ENCODE peak calls at places on chromosomes 11 and 22, in ten cellular contexts. P is T47D; E is RPMI8226; H is neural progenitor cell; Q is T-helper 22 cell; R is NCI-H510A; Z is caudate nucleus; T is stimulated activated CD8-positive, alpha-beta memory T cell treated with anti-CD3 and anti-CD28 coated beads, Interleukin-15, amount 100 ng/mL, for 1 hour; M is activated CD8-positive, alpha-beta T cell treated with anti-CD3 and anti-CD28 coated beads, Interleukin-2, amount 10 ng/mL, durations not matched to agents 7 days and 5 days; I is body of pancreas. L is an unnamed sample.

GRCh38 chr22:17411213-17411612 is 42.0 kb downstream of the CECR2 start:
- DNase-seq in P (no peak), E (no peak), H (no peak), Q (no peak), R (no peak), Z (no peak), T (no peak), M (no peak), I (no peak), L (no peak)

GRCh38 chr22:48236261-48236660 is 1473.8 kb downstream of the TBC1D22A start:
- DNase-seq in P (no peak), E (no peak), H (no peak), Q (no peak), R (no peak), Z (no peak), T (no peak), M (no peak), I (no peak), L (no peak)

GRCh38 chr11:57172031-57172430 is 9.7 kb upstream of the LRRC55 start:
- DNase-seq in P (no peak), E (no peak), H (no peak), Q (no peak), R (no peak), Z (no peak), T (no peak), M (no peak), I (no peak), L (no peak)

GRCh38 chr22:28171135-28171534 is 252.1 kb upstream of the PITPNB start:
- DNase-seq in P (no peak), E (no peak), H (peak), Q (no peak), R (no peak), Z (no peak), T (no peak), M (no peak), I (no peak), L (no peak)

GRCh38 chr11:6413791-6414231 is 5.1 kb downstream of the APBB1 start:
- DNase-seq in P (no peak), E (no peak), H (no peak), Q (peak), R (no peak), Z (peak), T (no peak), M (peak), I (no peak), L (no peak)

GRCh38 chr11:46728659-46729040 is 9.6 kb downstream of the F2 start:
- DNase-seq in P (no peak), E (no peak), H (no peak), Q (no peak), R (no peak), Z (no peak), T (no peak), M (no peak), I (no peak), L (no peak)

GRCh38 chr11:8192016-8192895 is 23.4 kb upstream of the RIC3 start:
- DNase-seq in P (peak), E (peak), H (peak), Q (no peak), R (no peak), Z (peak), T (peak), M (peak), I (peak), L (peak)

GRCh38 chr11:132793831-132794230 is 738.5 kb downstream of the OPCML start:
- DNase-seq in P (no peak), E (no peak), H (no peak), Q (no peak), R (no peak), Z (no peak), T (no peak), M (no peak), I (no peak), L (no peak)

GRCh38 chr11:47950396-47950795 is 30.0 kb upstream of the PTPRJ start:
- DNase-seq in P (no peak), E (peak), H (no peak), Q (no peak), R (no peak), Z (no peak), T (peak), M (peak), I (no peak), L (no peak)

GRCh38 chr22:45774016-45774670 is 102.5 kb downstream of the ATXN10 start:
- DNase-seq in P (no peak), E (no peak), H (no peak), Q (no peak), R (no peak), Z (no peak), T (no peak), M (no peak), I (no peak), L (no peak)

GRCh38 chr11:36509265-36509664 is 807 bp downstream of the TRAF6 start:
- DNase-seq in P (no peak), E (peak), H (peak), Q (peak), R (no peak), Z (no peak), T (no peak), M (no peak), I (no peak), L (peak)

GRCh38 chr11:46333129-46333947 is 13.9 kb upstream of the DGKZ start:
- DNase-seq in P (no peak), E (no peak), H (peak), Q (no peak), R (no peak), Z (no peak), T (no peak), M (no peak), I (no peak), L (peak)

GRCh38 chr11:69636512-69636866 is 4.5 kb upstream of the CCND1 start:
- DNase-seq in P (peak), E (no peak), H (peak), Q (no peak), R (peak), Z (peak), T (no peak), M (no peak), I (peak), L (peak)

GRCh38 chr11:88535916-88536547 is 198.5 kb upstream of the CTSC start:
- DNase-seq in P (no peak), E (no peak), H (no peak), Q (no peak), R (no peak), Z (no peak), T (no peak), M (no peak), I (no peak), L (no peak)

GRCh38 chr11:11969380-11970215 is 38.8 kb downstream of the DKK3 start:
- DNase-seq in P (no peak), E (no peak), H (no peak), Q (no peak), R (no peak), Z (peak), T (no peak), M (no peak), I (no peak), L (no peak)

GRCh38 chr11:41201156-41201555 is 258.3 kb downstream of the LRRC4C start:
- DNase-seq in P (peak), E (peak), H (peak), Q (no peak), R (no peak), Z (peak), T (no peak), M (no peak), I (no peak), L (peak)

GRCh38 chr11:1047576-1048156 is 11.1 kb upstream of the MUC6 start:
- DNase-seq in P (no peak), E (no peak), H (no peak), Q (no peak), R (no peak), Z (no peak), T (no peak), M (no peak), I (no peak), L (no peak)

GRCh38 chr11:78961186-78961782 is 386.6 kb upstream of the NARS2 start:
- DNase-seq in P (peak), E (peak), H (peak), Q (no peak), R (peak), Z (no peak), T (no peak), M (no peak), I (peak), L (peak)

GRCh38 chr11:69922015-69922595 is 102.9 kb upstream of the FGF3 start:
- DNase-seq in P (no peak), E (no peak), H (no peak), Q (no peak), R (no peak), Z (no peak), T (no peak), M (no peak), I (no peak), L (peak)

GRCh38 chr22:45804986-45805325 is 133.3 kb downstream of the ATXN10 start:
- DNase-seq in P (no peak), E (no peak), H (no peak), Q (no peak), R (no peak), Z (no peak), T (no peak), M (no peak), I (no peak), L (no peak)

GRCh38 chr11:118886681-118887111 is 3.0 kb downstream of the CXCR5 start:
- DNase-seq in P (no peak), E (peak), H (no peak), Q (no peak), R (no peak), Z (no peak), T (no peak), M (no peak), I (no peak), L (no peak)

GRCh38 chr11:2271327-2272240 is 1.2 kb upstream of the ASCL2 start:
- DNase-seq in P (no peak), E (no peak), H (no peak), Q (no peak), R (no peak), Z (no peak), T (no peak), M (no peak), I (no peak), L (no peak)

GRCh38 chr22:22461111-22461510 is 47.4 kb downstream of the ZNF280B start:
- DNase-seq in P (no peak), E (no peak), H (no peak), Q (no peak), R (no peak), Z (no peak), T (no peak), M (no peak), I (no peak), L (no peak)

GRCh38 chr11:43359432-43359818 is 705 bp downstream of the TTC17 start:
- DNase-seq in P (no peak), E (peak), H (no peak), Q (no peak), R (no peak), Z (peak), T (no peak), M (peak), I (no peak), L (no peak)

GRCh38 chr22:35467788-35468187 is 67.8 kb downstream of the MCM5 start:
- DNase-seq in P (peak), E (no peak), H (peak), Q (no peak), R (peak), Z (peak), T (no peak), M (no peak), I (peak), L (no peak)

GRCh38 chr22:33515733-33516297 is 404.5 kb downstream of the LARGE1 start:
- DNase-seq in P (no peak), E (no peak), H (no peak), Q (no peak), R (peak), Z (no peak), T (no peak), M (no peak), I (no peak), L (no peak)

GRCh38 chr11:14622241-14622954 is 21.2 kb upstream of the PDE3B start:
- DNase-seq in P (no peak), E (no peak), H (no peak), Q (no peak), R (no peak), Z (no peak), T (no peak), M (no peak), I (no peak), L (no peak)

GRCh38 chr11:74953448-74953847 is 4.4 kb downstream of the SPCS2 start:
- DNase-seq in P (no peak), E (no peak), H (no peak), Q (no peak), R (no peak), Z (no peak), T (no peak), M (no peak), I (no peak), L (no peak)

GRCh38 chr11:106091480-106092123 is 14.1 kb downstream of the AASDHPPT start:
- DNase-seq in P (no peak), E (no peak), H (no peak), Q (no peak), R (no peak), Z (no peak), T (no peak), M (no peak), I (no peak), L (no peak)

GRCh38 chr11:123180166-123180565 is 14.9 kb downstream of the CLMP start:
- DNase-seq in P (no peak), E (no peak), H (no peak), Q (no peak), R (no peak), Z (no peak), T (no peak), M (no peak), I (no peak), L (no peak)

GRCh38 chr11:44708063-44708462 is 18.7 kb upstream of the TSPAN18 start:
- DNase-seq in P (no peak), E (no peak), H (no peak), Q (no peak), R (no peak), Z (no peak), T (no peak), M (no peak), I (peak), L (no peak)

GRCh38 chr11:121839821-121840220 is 276.2 kb downstream of the BLID start:
- DNase-seq in P (no peak), E (no peak), H (no peak), Q (no peak), R (no peak), Z (no peak), T (no peak), M (no peak), I (no peak), L (no peak)

L was measured in Caco-2.